ENCODE peak calls at places on chromosomes 2 and 18, in nine cellular contexts. D, Y, S, C, V, I, X, F and J are unnamed samples.

GRCh38 chr18:76376668-76377358 is 118.2 kb downstream of the ZNF516 start:
- DNase-seq in D (no peak), Y (no peak), S (no peak), C (no peak), V (no peak), I (no peak), X (no peak), F (peak; percentile 43), J (no peak)

GRCh38 chr18:31553800-31554199 is 37.9 kb upstream of the TTR start:
- DNase-seq in D (no peak), Y (no peak), S (no peak), C (no peak), V (peak; percentile 44), I (no peak), X (peak; percentile 14), F (peak; percentile 12), J (no peak)

GRCh38 chr18:30889582-30890301 is 152.8 kb downstream of the DSC3 start:
- DNase-seq in D (peak; percentile 66), Y (no peak), S (peak; percentile 33), C (peak; percentile 72), V (peak; percentile 41), I (peak; percentile 20), X (peak; percentile 42), F (no peak), J (no peak)

GRCh38 chr2:64987001-64987962 is 1.9 kb upstream of the SLC1A4 start:
- DNase-seq in D (no peak), Y (no peak), S (no peak), C (no peak), V (no peak), I (no peak), X (no peak), F (no peak), J (peak; percentile 75)

GRCh38 chr18:77433076-77433475 is 183.4 kb downstream of the GALR1 start:
- DNase-seq in D (no peak), Y (no peak), S (no peak), C (no peak), V (no peak), I (no peak), X (no peak), F (no peak), J (no peak)

GRCh38 chr2:172072279-172072678 is 13.0 kb upstream of the DLX1 start:
- DNase-seq in D (no peak), Y (no peak), S (no peak), C (no peak), V (no peak), I (no peak), X (no peak), F (no peak), J (no peak)

GRCh38 chr2:238761802-238762373 is 86.0 kb upstream of the TWIST2 start:
- DNase-seq in D (peak; percentile 73), Y (no peak), S (peak; percentile 24), C (no peak), V (peak; percentile 55), I (no peak), X (peak; percentile 9), F (peak; percentile 42), J (no peak)

GRCh38 chr2:208326016-208326415 is 60.0 kb downstream of the PIKFYVE start:
- DNase-seq in D (no peak), Y (no peak), S (no peak), C (no peak), V (no peak), I (no peak), X (no peak), F (no peak), J (no peak)

GRCh38 chr18:24364177-24364576 is 33.4 kb downstream of the OSBPL1A start:
- DNase-seq in D (no peak), Y (no peak), S (no peak), C (no peak), V (no peak), I (no peak), X (no peak), F (no peak), J (no peak)

GRCh38 chr2:236107536-236107935 is 60.6 kb downstream of the GBX2 start:
- DNase-seq in D (no peak), Y (no peak), S (no peak), C (no peak), V (peak; percentile 27), I (no peak), X (no peak), F (no peak), J (no peak)

GRCh38 chr2:151025816-151026215 is 235.8 kb downstream of the RBM43 start:
- DNase-seq in D (no peak), Y (no peak), S (no peak), C (no peak), V (no peak), I (no peak), X (no peak), F (no peak), J (no peak)

GRCh38 chr2:62774555-62775366 is 69.2 kb downstream of the EHBP1 start:
- DNase-seq in D (peak; percentile 21), Y (peak; percentile 46), S (peak; percentile 24), C (no peak), V (no peak), I (no peak), X (peak; percentile 70), F (peak; percentile 71), J (peak; percentile 78)

GRCh38 chr18:61922435-61922834 is 29.6 kb upstream of the RNF152 start:
- DNase-seq in D (no peak), Y (no peak), S (no peak), C (no peak), V (no peak), I (no peak), X (no peak), F (peak; percentile 41), J (no peak)

GRCh38 chr2:169230204-169230603 is 132.1 kb downstream of the LRP2 start:
- DNase-seq in D (no peak), Y (no peak), S (no peak), C (no peak), V (no peak), I (no peak), X (no peak), F (no peak), J (no peak)

GRCh38 chr2:205411558-205411957 is 270.7 kb upstream of the NRP2 start:
- DNase-seq in D (no peak), Y (no peak), S (no peak), C (no peak), V (no peak), I (no peak), X (no peak), F (no peak), J (no peak)

GRCh38 chr18:73824684-73825083 is 322.9 kb downstream of the FBXO15 start:
- DNase-seq in D (no peak), Y (no peak), S (no peak), C (no peak), V (no peak), I (no peak), X (peak; percentile 13), F (peak; percentile 51), J (no peak)

GRCh38 chr2:237571551-237571950 is 5.2 kb downstream of the PRLH start:
- DNase-seq in D (no peak), Y (no peak), S (no peak), C (no peak), V (no peak), I (no peak), X (no peak), F (no peak), J (no peak)

GRCh38 chr2:223055836-223056235 is 3.8 kb downstream of the KCNE4 start:
- DNase-seq in D (no peak), Y (no peak), S (no peak), C (no peak), V (no peak), I (no peak), X (no peak), F (peak; percentile 40), J (no peak)

GRCh38 chr2:231648579-231649174 is 56.0 kb downstream of the TEX44 start:
- DNase-seq in D (peak; percentile 69), Y (peak; percentile 76), S (peak; percentile 77), C (peak; percentile 83), V (peak; percentile 86), I (peak; percentile 75), X (peak; percentile 73), F (peak; percentile 51), J (peak; percentile 65)

GRCh38 chr18:78730564-78731422 is 248.8 kb upstream of the SALL3 start:
- DNase-seq in D (no peak), Y (no peak), S (no peak), C (no peak), V (peak; percentile 17), I (no peak), X (no peak), F (no peak), J (no peak)

GRCh38 chr2:150309681-150310080 is 177.8 kb downstream of the RND3 start:
- DNase-seq in D (no peak), Y (no peak), S (no peak), C (no peak), V (no peak), I (no peak), X (no peak), F (peak; percentile 3), J (no peak)

GRCh38 chr2:29462293-29462692 is 347.1 kb downstream of the CLIP4 start:
- DNase-seq in D (no peak), Y (no peak), S (no peak), C (no peak), V (no peak), I (no peak), X (peak; percentile 44), F (peak; percentile 43), J (no peak)

GRCh38 chr18:33440011-33440383 is 524 bp downstream of the CCDC178 start:
- DNase-seq in D (peak; percentile 83), Y (no peak), S (peak; percentile 63), C (peak; percentile 77), V (peak; percentile 72), I (peak; percentile 72), X (peak; percentile 6), F (peak; percentile 67), J (no peak)

GRCh38 chr2:213187386-213187785 is 36.0 kb upstream of the IKZF2 start:
- DNase-seq in D (no peak), Y (no peak), S (no peak), C (no peak), V (no peak), I (no peak), X (no peak), F (peak; percentile 33), J (peak; percentile 7)

GRCh38 chr18:37639846-37640245 is 74.2 kb upstream of the CELF4 start:
- DNase-seq in D (no peak), Y (no peak), S (no peak), C (no peak), V (no peak), I (no peak), X (no peak), F (peak; percentile 6), J (no peak)

GRCh38 chr2:137168564-137168963 is 403.2 kb downstream of the THSD7B start:
- DNase-seq in D (no peak), Y (no peak), S (no peak), C (no peak), V (no peak), I (no peak), X (peak; percentile 8), F (peak; percentile 75), J (no peak)